ENCODE peak calls at places on chromosomes 2 and 18, in four cellular contexts. P is MM.1S, W is GM23248, S is OCI-LY7. Y is an unnamed sample. For H3K36me3, the result is how much of the 10 kb centered on the place peaks cover.

GRCh38 chr2:127387655-127388422 is at the start of gene MAP3K2:
- DNase-seq in P (peak), W (peak), S (peak), Y (peak)

GRCh38 chr18:63102941-63103744 is 216.4 kb downstream of the BCL2 start:
- DNase-seq in P (no peak), W (no peak), S (no peak), Y (no peak)

GRCh38 chr2:69827796-69828540 is 1.5 kb upstream of the GMCL1 start:
- DNase-seq in P (no peak), W (peak), S (no peak), Y (no peak)

GRCh38 chr2:151363709-151364108 is 6.3 kb downstream of the TNFAIP6 start:
- DNase-seq in P (no peak), W (no peak), S (no peak), Y (peak)

GRCh38 chr2:128986026-128986720 is 667.5 kb upstream of the HS6ST1 start:
- DNase-seq in P (no peak), W (no peak), S (no peak), Y (no peak)

GRCh38 chr2:197975956-197976519 is 171.6 kb downstream of the PLCL1 start:
- DNase-seq in P (no peak), W (no peak), S (no peak), Y (no peak)

GRCh38 chr2:212911011-212911410 is 240.4 kb downstream of the IKZF2 start:
- DNase-seq in P (peak), W (no peak), S (no peak), Y (no peak)

GRCh38 chr2:54666131-54666637 is 57.3 kb upstream of the EML6 start:
- DNase-seq in P (no peak), W (peak), S (no peak), Y (no peak)

GRCh38 chr2:231671617-231672350 is 36.5 kb upstream of the PTMA start:
- DNase-seq in P (peak), W (no peak), S (peak), Y (peak)

GRCh38 chr18:35756506-35757117 is 175.1 kb downstream of the GALNT1 start:
- DNase-seq in P (peak), W (peak), S (peak), Y (peak)

GRCh38 chr2:128505150-128505490 is 186.5 kb upstream of the HS6ST1 start:
- DNase-seq in P (no peak), W (no peak), S (peak), Y (no peak)

GRCh38 chr2:135742307-135742838 is 718 bp downstream of the UBXN4 start:
- DNase-seq in P (peak), W (peak), S (peak), Y (peak)

GRCh38 chr2:212344131-212344530 is 194.5 kb downstream of the ERBB4 start:
- DNase-seq in P (no peak), W (no peak), S (no peak), Y (no peak)

GRCh38 chr2:112626604-112627059 is 19.1 kb upstream of the SLC20A1 start:
- DNase-seq in P (peak), W (peak), S (peak), Y (peak)

GRCh38 chr18:907880-908512 is 3.3 kb downstream of the ADCYAP1 start:
- DNase-seq in P (no peak), W (no peak), S (no peak), Y (peak)

GRCh38 chr2:235746257-235746934 is 252.6 kb downstream of the AGAP1 start:
- DNase-seq in P (peak), W (peak), S (peak), Y (peak)

GRCh38 chr2:163133602-163134001 is 295.0 kb upstream of the KCNH7 start:
- DNase-seq in P (no peak), W (no peak), S (no peak), Y (no peak)

GRCh38 chr18:48855422-48856377 is 95.1 kb downstream of the SMAD7 start:
- DNase-seq in P (peak), W (no peak), S (no peak), Y (no peak)

GRCh38 chr2:36356990-36357505 is 1.5 kb downstream of the CRIM1 start:
- DNase-seq in P (peak), W (peak), S (peak), Y (peak)

GRCh38 chr2:13607139-13607538 is 890.4 kb downstream of the TRIB2 start:
- DNase-seq in P (no peak), W (no peak), S (no peak), Y (no peak)

GRCh38 chr18:79603321-79604204 is 76.0 kb upstream of the CTDP1 start:
- DNase-seq in P (no peak), W (no peak), S (no peak), Y (no peak)

GRCh38 chr2:233210843-233211600 is 40.5 kb upstream of the ATG16L1 start:
- DNase-seq in P (no peak), W (peak), S (no peak), Y (no peak)

GRCh38 chr18:44700652-44701051 is 20.0 kb downstream of the SETBP1 start:
- DNase-seq in P (no peak), W (peak), S (no peak), Y (no peak)

GRCh38 chr2:150802648-150803047 is 315.2 kb upstream of the RND3 start:
- DNase-seq in P (no peak), W (no peak), S (no peak), Y (no peak)

GRCh38 chr2:17353268-17353667 is 165.0 kb downstream of the RAD51AP2 start:
- DNase-seq in P (no peak), W (no peak), S (no peak), Y (peak)

GRCh38 chr2:85599468-85600234 is 2.8 kb downstream of the TMEM150A start:
- DNase-seq in P (no peak), W (no peak), S (no peak), Y (no peak)

GRCh38 chr2:190766581-190766980 is 114.0 kb upstream of the GLS start:
- DNase-seq in P (no peak), W (no peak), S (no peak), Y (no peak)

GRCh38 chr18:35435420-35435819 is 58.3 kb upstream of the ZNF396 start:
- DNase-seq in P (no peak), W (no peak), S (no peak), Y (no peak)

GRCh38 chr2:71277536-71278103 is 50.7 kb upstream of the PAIP2B start:
- DNase-seq in P (peak), W (peak), S (peak), Y (peak)

GRCh38 chr2:21256006-21256405 is 132.2 kb downstream of the TDRD15 start:
- DNase-seq in P (peak), W (no peak), S (peak), Y (peak)

GRCh38 chr2:200380139-200380561 is 73.7 kb downstream of the SPATS2L start:
- DNase-seq in P (no peak), W (no peak), S (no peak), Y (peak)

GRCh38 chr2:148614332-148615049 is 30.1 kb upstream of the EPC2 start:
- DNase-seq in P (peak), W (peak), S (no peak), Y (no peak)

GRCh38 chr2:189772212-189772611 is 9.6 kb upstream of the OSGEPL1 start:
- DNase-seq in P (no peak), W (no peak), S (no peak), Y (no peak)

GRCh38 chr2:128820427-128820826 is 501.8 kb upstream of the HS6ST1 start:
- DNase-seq in P (no peak), W (no peak), S (no peak), Y (no peak)

GRCh38 chr2:25982273-25982967 is at the start of gene KIF3C:
- DNase-seq in P (peak), W (peak), S (peak), Y (peak)

GRCh38 chr2:74369976-74370375 is 10.1 kb downstream of the DCTN1 start:
- DNase-seq in P (no peak), W (no peak), S (no peak), Y (no peak)
- H3K36me3 ChIP-seq in P (under half), W (under half), S (half or more), Y (under half)

DNA sequence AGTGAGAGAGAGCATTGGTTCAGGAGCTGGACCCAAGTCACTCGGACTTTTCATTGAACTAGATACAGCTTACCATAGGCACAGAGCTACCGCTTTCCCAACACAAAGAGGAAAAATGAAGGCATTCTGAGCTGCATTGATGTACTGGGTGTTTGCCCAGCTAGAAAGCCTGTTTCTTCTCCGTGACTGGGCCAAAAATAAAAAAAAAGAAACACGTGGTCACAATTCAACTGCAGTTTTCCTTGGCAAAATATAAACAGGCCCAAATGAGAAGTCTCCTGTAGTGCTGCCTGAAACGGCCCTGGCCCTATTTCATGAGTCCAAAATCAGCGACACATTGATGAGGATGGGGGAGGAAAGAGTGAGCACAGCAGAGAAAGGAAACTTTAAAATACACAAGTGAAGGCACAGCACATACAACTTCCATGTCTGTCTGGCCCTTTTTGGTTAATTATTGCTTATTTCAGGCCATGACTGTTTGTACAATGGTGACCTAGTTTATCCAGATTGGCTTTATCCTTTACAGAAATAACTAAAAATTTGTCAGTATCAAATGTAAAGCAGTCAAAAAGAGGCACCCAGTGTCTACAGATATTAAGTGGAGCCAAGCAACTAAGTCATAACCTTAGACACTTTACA is 179.7 kb downstream of the ICOS start:
- DNase-seq in P (no peak), W (no peak), S (no peak), Y (no peak)
- TF ChIP-seq EZH2phosphoT487 in P (no peak), W (no peak), S (no peak), Y (no peak)

GRCh38 chr18:70322928-70323327 is 34.1 kb downstream of the SOCS6 start:
- DNase-seq in P (no peak), W (peak), S (no peak), Y (peak)

GRCh38 chr18:70322385-70322784 is 33.5 kb downstream of the SOCS6 start:
- DNase-seq in P (no peak), W (no peak), S (no peak), Y (no peak)

GRCh38 chr18:70319185-70319584 is 30.3 kb downstream of the SOCS6 start:
- DNase-seq in P (no peak), W (no peak), S (no peak), Y (no peak)

GRCh38 chr18:70324897-70325296 is 36.1 kb downstream of the SOCS6 start:
- DNase-seq in P (no peak), W (no peak), S (no peak), Y (no peak)

GRCh38 chr18:70321616-70322015 is 32.8 kb downstream of the SOCS6 start:
- DNase-seq in P (no peak), W (no peak), S (no peak), Y (no peak)
- H3K36me3 ChIP-seq in P (under half), W (under half), S (under half), Y (under half)

DNA sequence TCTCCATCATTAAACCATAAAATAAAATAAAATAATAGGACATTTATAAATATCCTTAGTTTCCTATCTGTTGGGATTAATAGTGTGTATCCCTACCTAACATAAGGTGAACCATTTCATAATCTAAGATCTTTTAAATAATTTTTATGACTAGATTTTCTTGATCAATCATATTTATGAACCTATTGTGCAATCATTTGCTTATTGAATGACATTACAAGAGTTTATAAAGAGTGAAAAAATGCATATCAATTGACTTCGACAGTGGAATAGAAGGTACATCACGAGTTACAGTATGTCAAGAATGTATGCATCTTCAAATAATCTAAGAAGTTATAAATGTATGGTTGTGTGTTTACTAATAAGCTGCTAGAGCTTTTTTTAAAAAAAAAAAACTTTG is 1554.8 kb upstream of the TMEFF2 start:
- DNase-seq in P (no peak), W (no peak), S (no peak), Y (no peak)
- TF ChIP-seq EZH2phosphoT487 in P (no peak), W (no peak), S (no peak), Y (no peak)

GRCh38 chr2:98537390-98537972 is 70.8 kb downstream of the COA5 start:
- DNase-seq in P (no peak), W (no peak), S (no peak), Y (no peak)

GRCh38 chr2:98541906-98542305 is 66.4 kb downstream of the COA5 start:
- DNase-seq in P (no peak), W (no peak), S (no peak), Y (no peak)

GRCh38 chr2:98541489-98541888 is 66.8 kb downstream of the COA5 start:
- DNase-seq in P (no peak), W (no peak), S (no peak), Y (no peak)

GRCh38 chr2:98538280-98539041 is 69.9 kb downstream of the COA5 start:
- DNase-seq in P (no peak), W (peak), S (no peak), Y (no peak)

GRCh38 chr2:98539056-98539735 is 69.1 kb downstream of the COA5 start:
- DNase-seq in P (no peak), W (no peak), S (no peak), Y (no peak)
- H3K36me3 ChIP-seq in P (under half), W (under half), S (under half), Y (under half)

DNA sequence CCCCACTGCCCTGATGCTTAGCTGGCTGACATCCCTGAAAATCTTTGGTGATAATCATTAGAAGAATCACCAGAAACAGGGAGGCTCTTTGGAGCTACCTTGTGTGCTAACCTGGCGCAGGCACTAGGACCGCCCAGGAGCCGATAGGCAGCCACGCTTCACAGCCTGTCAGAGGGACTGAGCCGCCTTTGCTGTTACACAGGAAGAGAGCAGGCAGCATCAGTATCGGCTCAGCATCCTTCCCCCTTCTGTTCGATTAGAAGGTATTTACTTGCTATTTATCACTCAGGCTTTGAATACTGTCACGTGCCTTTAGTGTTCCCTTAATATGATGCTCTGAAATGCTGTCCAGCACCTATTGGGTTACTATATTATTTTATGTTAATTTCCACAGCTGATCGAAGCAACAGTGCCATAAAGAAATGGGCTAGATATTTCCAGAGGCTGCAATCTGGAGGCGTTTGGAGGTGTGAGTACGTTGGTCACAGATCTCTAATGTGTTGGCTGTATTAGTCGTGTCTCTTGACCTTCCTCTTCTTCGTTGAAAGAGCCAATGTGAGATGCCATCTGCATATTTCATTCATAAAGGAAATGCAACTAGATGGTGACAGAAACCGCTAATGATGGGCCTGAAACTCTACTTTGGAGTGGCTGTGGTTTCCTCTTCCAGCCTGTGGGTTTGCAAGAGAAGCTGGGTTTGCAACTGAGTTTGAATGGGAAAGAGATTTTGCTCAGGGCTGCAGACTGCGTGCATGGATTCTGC is 110.4 kb upstream of the RAB27B start:
- DNase-seq in P (peak), W (no peak), S (peak), Y (peak)
- TF ChIP-seq EZH2phosphoT487 in P (no peak), W (no peak), S (no peak), Y (no peak)

GRCh38 chr2:114022360-114023085 is 132.6 kb downstream of the ACTR3 start:
- DNase-seq in P (no peak), W (peak), S (no peak), Y (no peak)

GRCh38 chr2:114025030-114025429 is 135.1 kb downstream of the ACTR3 start:
- DNase-seq in P (peak), W (no peak), S (no peak), Y (no peak)

GRCh38 chr2:114020668-114021067 is 130.8 kb downstream of the ACTR3 start:
- DNase-seq in P (no peak), W (no peak), S (no peak), Y (no peak)
- H3K36me3 ChIP-seq in P (under half), W (under half), S (under half), Y (under half)

DNA sequence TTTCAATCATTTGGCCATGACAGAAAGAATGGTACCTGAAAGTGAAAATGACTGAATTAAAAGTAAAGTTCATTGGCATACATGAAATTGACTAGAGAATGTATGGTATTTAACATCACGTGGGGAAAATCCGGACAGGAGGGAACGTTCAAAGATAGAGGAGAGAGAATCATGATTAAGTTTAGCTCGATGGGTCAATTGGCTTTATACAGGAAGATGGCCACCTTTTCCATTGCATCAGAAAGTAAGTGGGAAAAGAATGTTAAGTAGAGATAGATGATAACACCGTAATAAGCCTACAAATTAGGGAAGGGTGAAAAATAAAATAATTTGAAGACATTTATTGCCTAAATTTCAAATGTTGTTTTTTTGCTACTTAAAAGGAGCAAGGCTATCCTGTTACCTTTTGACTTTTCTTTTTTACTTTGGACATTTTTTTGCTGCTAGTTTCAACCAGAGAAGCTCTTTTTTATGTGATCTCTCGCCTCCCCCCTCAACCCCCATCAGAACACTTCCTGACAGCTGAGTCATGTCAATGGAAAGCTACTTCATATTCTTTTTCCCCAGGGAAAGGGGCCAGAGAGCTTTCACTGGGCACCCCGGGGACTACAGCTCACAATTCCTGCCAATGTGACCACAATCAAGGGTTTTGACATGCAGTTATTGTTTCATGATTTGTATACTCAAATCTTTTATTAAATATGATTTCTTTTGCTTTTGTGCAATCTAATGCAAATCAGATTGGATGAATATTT is 767 bp upstream of the CCDC102B start:
- DNase-seq in P (no peak), W (peak), S (no peak), Y (no peak)
- TF ChIP-seq EZH2phosphoT487 in P (no peak), W (no peak), S (no peak), Y (no peak)

GRCh38 chr18:21858544-21858943 is 118.0 kb downstream of the MIB1 start:
- DNase-seq in P (no peak), W (no peak), S (no peak), Y (no peak)
- H3K36me3 ChIP-seq in P (under half), W (under half), S (half or more), Y (under half)

Y was measured in neural progenitor cell.